ENCODE peak calls at places on chromosomes 11 and 22, in four cellular contexts. One of them, this sample, is unnamed.

GRCh38 chr11:113174862-113175261 is 139.5 kb upstream of the TTC12 start:
- DNase-seq in effector memory CD8-positive, alpha-beta T cell: no peak
- DNase-seq in right lobe of liver: no peak
- DNase-seq in A549: no peak
- DNase-seq in this sample: no peak

GRCh38 chr22:31604746-31605705 is 57.0 kb downstream of the PISD start:
- DNase-seq in effector memory CD8-positive, alpha-beta T cell: no peak
- DNase-seq in right lobe of liver: no peak
- DNase-seq in A549: no peak
- DNase-seq in this sample: no peak

GRCh38 chr11:134020598-134020997 is 48.3 kb upstream of the JAM3 start:
- DNase-seq in effector memory CD8-positive, alpha-beta T cell: no peak
- DNase-seq in right lobe of liver: peak
- DNase-seq in A549: no peak
- DNase-seq in this sample: no peak

GRCh38 chr22:39530692-39531331 is 1.7 kb downstream of the RPS19BP1 start:
- DNase-seq in effector memory CD8-positive, alpha-beta T cell: no peak
- DNase-seq in right lobe of liver: peak
- DNase-seq in A549: no peak
- DNase-seq in this sample: no peak

GRCh38 chr11:98565311-98565710 is 455.4 kb upstream of the CNTN5 start:
- DNase-seq in effector memory CD8-positive, alpha-beta T cell: no peak
- DNase-seq in right lobe of liver: no peak
- DNase-seq in A549: no peak
- DNase-seq in this sample: no peak

GRCh38 chr22:24067587-24068376 is 56.7 kb downstream of the CABIN1 start:
- DNase-seq in effector memory CD8-positive, alpha-beta T cell: no peak
- DNase-seq in right lobe of liver: peak
- DNase-seq in A549: no peak
- DNase-seq in this sample: no peak

GRCh38 chr11:120172921-120173705 is 35.2 kb upstream of the TRIM29 start:
- DNase-seq in effector memory CD8-positive, alpha-beta T cell: no peak
- DNase-seq in right lobe of liver: no peak
- DNase-seq in A549: no peak
- DNase-seq in this sample: no peak

GRCh38 chr11:8872017-8872416 is 39.0 kb upstream of the AKIP1 start:
- DNase-seq in effector memory CD8-positive, alpha-beta T cell: no peak
- DNase-seq in right lobe of liver: no peak
- DNase-seq in A549: no peak
- DNase-seq in this sample: no peak

GRCh38 chr11:65260756-65261590 is 789 bp upstream of the POLA2 start:
- DNase-seq in effector memory CD8-positive, alpha-beta T cell: no peak
- DNase-seq in right lobe of liver: no peak
- DNase-seq in A549: no peak
- DNase-seq in this sample: no peak

GRCh38 chr22:39414377-39414776 is 14.8 kb downstream of the TAB1 start:
- DNase-seq in effector memory CD8-positive, alpha-beta T cell: no peak
- DNase-seq in right lobe of liver: peak
- DNase-seq in A549: no peak
- DNase-seq in this sample: no peak

GRCh38 chr22:38755911-38756532 is at the start of gene SUN2:
- DNase-seq in effector memory CD8-positive, alpha-beta T cell: peak
- DNase-seq in right lobe of liver: peak
- DNase-seq in A549: peak
- DNase-seq in this sample: no peak

GRCh38 chr11:105298630-105299029 is 159.1 kb upstream of the CARD18 start:
- DNase-seq in effector memory CD8-positive, alpha-beta T cell: no peak
- DNase-seq in right lobe of liver: no peak
- DNase-seq in A549: no peak
- DNase-seq in this sample: no peak

GRCh38 chr11:7964873-7965272 is 374 bp downstream of the NLRP10 start:
- DNase-seq in effector memory CD8-positive, alpha-beta T cell: no peak
- DNase-seq in right lobe of liver: no peak
- DNase-seq in A549: no peak
- DNase-seq in this sample: no peak

GRCh38 chr11:102990145-102990544 is 34.6 kb upstream of the MMP13 start:
- DNase-seq in effector memory CD8-positive, alpha-beta T cell: no peak
- DNase-seq in right lobe of liver: no peak
- DNase-seq in A549: no peak
- DNase-seq in this sample: no peak

GRCh38 chr11:69721061-69721460 is 17.2 kb upstream of the FGF19 start:
- DNase-seq in effector memory CD8-positive, alpha-beta T cell: no peak
- DNase-seq in right lobe of liver: no peak
- DNase-seq in A549: no peak
- DNase-seq in this sample: no peak

GRCh38 chr22:42364641-42365336 is 67.4 kb downstream of the NFAM1 start:
- DNase-seq in effector memory CD8-positive, alpha-beta T cell: no peak
- DNase-seq in right lobe of liver: no peak
- DNase-seq in A549: no peak
- DNase-seq in this sample: no peak

GRCh38 chr11:99916078-99916477 is 771.0 kb upstream of the ARHGAP42 start:
- DNase-seq in effector memory CD8-positive, alpha-beta T cell: no peak
- DNase-seq in right lobe of liver: no peak
- DNase-seq in A549: no peak
- DNase-seq in this sample: no peak

GRCh38 chr11:124961972-124962609 is 8.1 kb downstream of the CCDC15 start:
- DNase-seq in effector memory CD8-positive, alpha-beta T cell: peak
- DNase-seq in right lobe of liver: no peak
- DNase-seq in A549: peak
- DNase-seq in this sample: no peak

GRCh38 chr11:31940396-31941037 is 129.4 kb upstream of the PAX6 start:
- DNase-seq in effector memory CD8-positive, alpha-beta T cell: no peak
- DNase-seq in right lobe of liver: no peak
- DNase-seq in A549: no peak
- DNase-seq in this sample: no peak

GRCh38 chr22:19117111-19117512 is 5.1 kb downstream of the DGCR2 start:
- DNase-seq in effector memory CD8-positive, alpha-beta T cell: no peak
- DNase-seq in right lobe of liver: no peak
- DNase-seq in A549: no peak
- DNase-seq in this sample: no peak

GRCh38 chr11:57214087-57214395 is 23.0 kb downstream of the APLNR start:
- DNase-seq in effector memory CD8-positive, alpha-beta T cell: no peak
- DNase-seq in right lobe of liver: no peak
- DNase-seq in A549: no peak
- DNase-seq in this sample: no peak

GRCh38 chr22:20629401-20629800 is 122.0 kb downstream of the MED15 start:
- DNase-seq in effector memory CD8-positive, alpha-beta T cell: no peak
- DNase-seq in right lobe of liver: no peak
- DNase-seq in A549: no peak
- DNase-seq in this sample: no peak

GRCh38 chr22:42399315-42400271 is 32.6 kb downstream of the NFAM1 start:
- DNase-seq in effector memory CD8-positive, alpha-beta T cell: no peak
- DNase-seq in right lobe of liver: no peak
- DNase-seq in A549: no peak
- DNase-seq in this sample: peak

GRCh38 chr11:68106165-68106940 is 14.8 kb downstream of the CHKA start:
- DNase-seq in effector memory CD8-positive, alpha-beta T cell: no peak
- DNase-seq in right lobe of liver: no peak
- DNase-seq in A549: no peak
- DNase-seq in this sample: no peak

GRCh38 chr22:36384766-36385400 is 2.9 kb downstream of the MYH9 start:
- DNase-seq in effector memory CD8-positive, alpha-beta T cell: no peak
- DNase-seq in right lobe of liver: no peak
- DNase-seq in A549: no peak
- DNase-seq in this sample: no peak

GRCh38 chr22:40665312-40665711 is 14.0 kb upstream of the MCHR1 start:
- DNase-seq in effector memory CD8-positive, alpha-beta T cell: no peak
- DNase-seq in right lobe of liver: no peak
- DNase-seq in A549: no peak
- DNase-seq in this sample: no peak

GRCh38 chr11:118526688-118527087 is 586 bp upstream of the TTC36 start:
- DNase-seq in effector memory CD8-positive, alpha-beta T cell: no peak
- DNase-seq in right lobe of liver: peak
- DNase-seq in A549: no peak
- DNase-seq in this sample: no peak

GRCh38 chr11:47028530-47029093 is 92.1 kb downstream of the CSTPP1 start:
- DNase-seq in effector memory CD8-positive, alpha-beta T cell: no peak
- DNase-seq in right lobe of liver: no peak
- DNase-seq in A549: no peak
- DNase-seq in this sample: no peak

GRCh38 chr22:33887173-33887572 is 33.1 kb downstream of the LARGE1 start:
- DNase-seq in effector memory CD8-positive, alpha-beta T cell: no peak
- DNase-seq in right lobe of liver: no peak
- DNase-seq in A549: no peak
- DNase-seq in this sample: no peak

GRCh38 chr11:79092791-79093313 is 348.0 kb downstream of the TENM4 start:
- DNase-seq in effector memory CD8-positive, alpha-beta T cell: no peak
- DNase-seq in right lobe of liver: no peak
- DNase-seq in A549: peak
- DNase-seq in this sample: no peak

GRCh38 chr11:69055598-69056516 is 7.1 kb downstream of the TPCN2 start:
- DNase-seq in effector memory CD8-positive, alpha-beta T cell: peak
- DNase-seq in right lobe of liver: peak
- DNase-seq in A549: no peak
- DNase-seq in this sample: no peak

GRCh38 chr11:60840711-60841430 is 1.0 kb upstream of the CCDC86 start:
- DNase-seq in effector memory CD8-positive, alpha-beta T cell: no peak
- DNase-seq in right lobe of liver: no peak
- DNase-seq in A549: no peak
- DNase-seq in this sample: no peak

GRCh38 chr11:101914349-101914736 is 467 bp upstream of the CEP126 start:
- DNase-seq in effector memory CD8-positive, alpha-beta T cell: no peak
- DNase-seq in right lobe of liver: no peak
- DNase-seq in A549: no peak
- DNase-seq in this sample: no peak

GRCh38 chr11:94768602-94769511 is 701 bp downstream of the AMOTL1 start:
- DNase-seq in effector memory CD8-positive, alpha-beta T cell: no peak
- DNase-seq in right lobe of liver: peak
- DNase-seq in A549: no peak
- DNase-seq in this sample: no peak

GRCh38 chr11:16871368-16871767 is 132.9 kb downstream of the C11orf58 start:
- DNase-seq in effector memory CD8-positive, alpha-beta T cell: no peak
- DNase-seq in right lobe of liver: no peak
- DNase-seq in A549: no peak
- DNase-seq in this sample: no peak

GRCh38 chr11:122686106-122686505 is 30.6 kb downstream of the UBASH3B start:
- DNase-seq in effector memory CD8-positive, alpha-beta T cell: no peak
- DNase-seq in right lobe of liver: no peak
- DNase-seq in A549: no peak
- DNase-seq in this sample: no peak

GRCh38 chr11:15534266-15534665 is 419.5 kb downstream of the INSC start:
- DNase-seq in effector memory CD8-positive, alpha-beta T cell: no peak
- DNase-seq in right lobe of liver: no peak
- DNase-seq in A549: no peak
- DNase-seq in this sample: no peak

GRCh38 chr11:132072880-132073213 is 702.4 kb downstream of the NTM start:
- DNase-seq in effector memory CD8-positive, alpha-beta T cell: no peak
- DNase-seq in right lobe of liver: no peak
- DNase-seq in A549: no peak
- DNase-seq in this sample: no peak

GRCh38 chr22:30872282-30873041 is 96.1 kb downstream of the MORC2 start:
- DNase-seq in effector memory CD8-positive, alpha-beta T cell: no peak
- DNase-seq in right lobe of liver: peak
- DNase-seq in A549: no peak
- DNase-seq in this sample: no peak